ENCODE peak calls at places on chromosome 19, in seven cellular contexts. M is hepatocyte, D is non-pigmented ciliary epithelial cell, Z is glutamatergic neuron, C is head of caudate nucleus, H is ovary, V is RCC 7860. X is an unnamed sample.
A peak's percentile ranks its signal among the peaks of the same experiment; 100 is the strongest.

GRCh38 chr19:58543826-58544590 is at the start of gene TRIM28:
- DNase-seq in M (peak; percentile 99), D (peak; percentile 94), Z (peak; percentile 99), C (peak; percentile 99), H (peak; percentile 99), V (peak; percentile 97), X (peak; percentile 98)

GRCh38 chr19:43699506-43700367 is 16.1 kb upstream of the IRGC start:
- DNase-seq in M (peak; percentile 67), D (no peak), Z (peak; percentile 47), C (peak; percentile 71), H (peak; percentile 18), V (no peak), X (peak; percentile 50)

GRCh38 chr19:29271341-29271740 is 58.4 kb upstream of the UQCRFS1 start:
- DNase-seq in M (no peak), D (no peak), Z (no peak), C (no peak), H (no peak), V (no peak), X (no peak)

GRCh38 chr19:37217533-37217854 is 520 bp upstream of the ZNF383 start:
- DNase-seq in M (no peak), D (no peak), Z (no peak), C (no peak), H (no peak), V (no peak), X (no peak)

GRCh38 chr19:48644839-48645651 is 942 bp downstream of the CA11 start:
- DNase-seq in M (peak; percentile 85), D (no peak), Z (peak; percentile 71), C (peak; percentile 95), H (peak; percentile 87), V (peak; percentile 23), X (peak; percentile 77)

GRCh38 chr19:51089786-51090185 is 7.1 kb upstream of the KLK14 start:
- DNase-seq in M (no peak), D (no peak), Z (no peak), C (no peak), H (no peak), V (no peak), X (no peak)

GRCh38 chr19:49939721-49940481 is 10.6 kb upstream of the NUP62 start:
- DNase-seq in M (no peak), D (no peak), Z (no peak), C (no peak), H (no peak), V (no peak), X (no peak)

GRCh38 chr19:51550848-51551672 is 19.6 kb upstream of the SIGLEC6 start:
- DNase-seq in M (no peak), D (no peak), Z (peak; percentile 38), C (no peak), H (no peak), V (no peak), X (no peak)

GRCh38 chr19:18379803-18380747 is 5.9 kb upstream of the GDF15 start:
- DNase-seq in M (peak; percentile 84), D (no peak), Z (no peak), C (no peak), H (peak; percentile 91), V (peak; percentile 82), X (peak; percentile 59)

GRCh38 chr19:29712744-29713516 is 2.1 kb downstream of the C19orf12 start:
- DNase-seq in M (no peak), D (no peak), Z (no peak), C (no peak), H (no peak), V (no peak), X (no peak)

GRCh38 chr19:3642987-3643386 is 16.4 kb upstream of the CACTIN start:
- DNase-seq in M (no peak), D (no peak), Z (peak; percentile 50), C (peak; percentile 57), H (no peak), V (no peak), X (no peak)

GRCh38 chr19:10744222-10744847 is 26.5 kb downstream of the DNM2 start:
- DNase-seq in M (no peak), D (no peak), Z (no peak), C (no peak), H (no peak), V (no peak), X (peak; percentile 42)

GRCh38 chr19:40920300-40921004 is 38.4 kb upstream of the CYP2A7 start:
- DNase-seq in M (no peak), D (no peak), Z (no peak), C (no peak), H (no peak), V (no peak), X (no peak)

GRCh38 chr19:48905664-48906063 is 5.6 kb downstream of the NUCB1 start:
- DNase-seq in M (no peak), D (no peak), Z (no peak), C (no peak), H (no peak), V (no peak), X (no peak)

GRCh38 chr19:48913114-48913513 is 13.0 kb downstream of the NUCB1 start:
- DNase-seq in M (no peak), D (no peak), Z (no peak), C (no peak), H (no peak), V (no peak), X (no peak)

GRCh38 chr19:34808566-34808965 is 35.6 kb upstream of the ZNF599 start:
- DNase-seq in M (no peak), D (peak; percentile 50), Z (no peak), C (no peak), H (no peak), V (peak; percentile 43), X (no peak)

X was measured in small intestine.